ENCODE peak calls at places on chromosomes 7 and 10, in seven cellular contexts. A, P, N, V, D, C and F are unnamed samples.

GRCh38 chr10:70255329-70256299 is 22.4 kb upstream of the PPA1 start:
- DNase-seq in N (no peak), V (no peak), D (peak; percentile 16), C (peak; percentile 26), P (peak; percentile 4), A (peak; percentile 89), F (no peak)

GRCh38 chr10:4833286-4833685 is 7.3 kb downstream of the AKR1E2 start:
- DNase-seq in N (no peak), D (no peak), C (no peak), A (no peak), P (no peak), V (peak; percentile 24), F (no peak)

GRCh38 chr10:81127931-81128330 is 590.2 kb downstream of the SH2D4B start:
- DNase-seq in C (no peak), P (no peak), N (no peak), D (no peak), V (no peak), A (no peak), F (no peak)

GRCh38 chr7:20140278-20141058 is 76.7 kb downstream of the MACC1 start:
- DNase-seq in V (no peak), P (no peak), D (no peak), A (no peak), C (no peak), N (no peak), F (no peak)

GRCh38 chr10:55668326-55668922 is 692.6 kb downstream of the ZWINT start:
- DNase-seq in C (no peak), D (no peak), V (no peak), P (no peak), A (peak; percentile 37), N (no peak), F (no peak)

GRCh38 chr10:69362471-69362954 is 54.2 kb downstream of the TACR2 start:
- DNase-seq in A (peak; percentile 69), N (peak; percentile 31), V (no peak), D (peak; percentile 83), C (no peak), P (no peak), F (peak; percentile 95)

GRCh38 chr7:90708841-90709317 is 112.8 kb downstream of the CDK14 start:
- DNase-seq in A (peak; percentile 32), V (no peak), D (no peak), N (no peak), P (no peak), C (peak; percentile 51), F (no peak)

GRCh38 chr10:69819713-69820506 is 18.2 kb downstream of the COL13A1 start:
- DNase-seq in P (no peak), N (no peak), V (no peak), C (no peak), D (peak; percentile 89), A (no peak), F (no peak)

GRCh38 chr7:129896568-129897382 is 56.0 kb downstream of the UBE2H start:
- DNase-seq in V (no peak), P (no peak), N (no peak), D (peak; percentile 81), A (no peak), C (no peak), F (no peak)

GRCh38 chr7:1733206-1733907 is 63.3 kb downstream of the ELFN1 start:
- DNase-seq in D (no peak), C (no peak), N (no peak), A (no peak), V (no peak), P (no peak), F (peak; percentile 79)

GRCh38 chr10:105150486-105150885 is 509.4 kb downstream of the SORCS3 start:
- DNase-seq in V (no peak), D (no peak), P (no peak), A (no peak), N (no peak), C (no peak), F (no peak)

GRCh38 chr10:50624866-50625491 is 1.2 kb upstream of the SGMS1 start:
- DNase-seq in P (peak; percentile 39), D (peak; percentile 76), C (peak; percentile 91), N (no peak), V (peak; percentile 92), A (peak; percentile 85), F (peak; percentile 48)

GRCh38 chr7:127847641-127848040 is 183.6 kb downstream of the LRRC4 start:
- DNase-seq in V (no peak), C (no peak), A (no peak), P (no peak), N (no peak), D (no peak), F (no peak)